ENCODE peak calls at places on chromosomes 13 and 19, in ten cellular contexts. One of them, this sample, is unnamed.

GRCh38 chr19:13260883-13261653 is 110.9 kb downstream of the IER2 start:
- DNase-seq in psoas muscle: no peak
- DNase-seq in GM13977: peak; percentile 87
- DNase-seq in neural progenitor cell: no peak
- DNase-seq in sigmoid colon: no peak
- DNase-seq in Peyer's patch: no peak
- DNase-seq in AG10803: peak; percentile 87
- DNase-seq in body of pancreas: peak; percentile 47
- DNase-seq in Caco-2: no peak
- DNase-seq in tibial nerve: no peak
- DNase-seq in this sample: peak; percentile 90

GRCh38 chr13:41224113-41225110 is 30.0 kb upstream of the KBTBD7 start:
- DNase-seq in neural progenitor cell: no peak
- DNase-seq in psoas muscle: no peak
- DNase-seq in Peyer's patch: no peak
- DNase-seq in tibial nerve: no peak
- DNase-seq in sigmoid colon: no peak
- DNase-seq in Caco-2: no peak
- DNase-seq in GM13977: no peak
- DNase-seq in body of pancreas: no peak
- DNase-seq in AG10803: peak; percentile 88
- DNase-seq in this sample: no peak

GRCh38 chr19:49336482-49337266 is 1.5 kb downstream of the CD37 start:
- DNase-seq in AG10803: no peak
- DNase-seq in psoas muscle: no peak
- DNase-seq in Peyer's patch: peak; percentile 16
- DNase-seq in neural progenitor cell: no peak
- DNase-seq in tibial nerve: no peak
- DNase-seq in GM13977: no peak
- DNase-seq in sigmoid colon: no peak
- DNase-seq in body of pancreas: no peak
- DNase-seq in Caco-2: no peak
- DNase-seq in this sample: no peak

GRCh38 chr19:52941941-52942370 is 18.7 kb upstream of the ZNF888 start:
- DNase-seq in GM13977: no peak
- DNase-seq in sigmoid colon: peak; percentile 75
- DNase-seq in AG10803: peak; percentile 21
- DNase-seq in body of pancreas: peak; percentile 26
- DNase-seq in Peyer's patch: peak; percentile 31
- DNase-seq in psoas muscle: peak; percentile 42
- DNase-seq in Caco-2: peak; percentile 38
- DNase-seq in neural progenitor cell: peak; percentile 68
- DNase-seq in tibial nerve: no peak
- DNase-seq in this sample: peak; percentile 40

GRCh38 chr13:94228781-94229180 is 250.7 kb downstream of the DCT start:
- DNase-seq in body of pancreas: no peak
- DNase-seq in Caco-2: no peak
- DNase-seq in sigmoid colon: no peak
- DNase-seq in psoas muscle: no peak
- DNase-seq in Peyer's patch: no peak
- DNase-seq in neural progenitor cell: no peak
- DNase-seq in GM13977: no peak
- DNase-seq in AG10803: peak; percentile 12
- DNase-seq in tibial nerve: no peak
- DNase-seq in this sample: no peak

GRCh38 chr19:10961073-10961762 is 388 bp downstream of the SMARCA4 start:
- DNase-seq in sigmoid colon: peak; percentile 76
- DNase-seq in tibial nerve: peak; percentile 26
- DNase-seq in GM13977: peak; percentile 25
- DNase-seq in psoas muscle: peak; percentile 80
- DNase-seq in Peyer's patch: no peak
- DNase-seq in body of pancreas: peak; percentile 31
- DNase-seq in neural progenitor cell: peak; percentile 84
- DNase-seq in AG10803: peak; percentile 20
- DNase-seq in Caco-2: peak; percentile 39
- DNase-seq in this sample: peak; percentile 53

GRCh38 chr19:53865523-53865917 is 2.2 kb upstream of the MYADM start:
- DNase-seq in neural progenitor cell: peak; percentile 37
- DNase-seq in Caco-2: no peak
- DNase-seq in tibial nerve: no peak
- DNase-seq in psoas muscle: no peak
- DNase-seq in AG10803: peak; percentile 42
- DNase-seq in Peyer's patch: no peak
- DNase-seq in body of pancreas: no peak
- DNase-seq in GM13977: peak; percentile 10
- DNase-seq in sigmoid colon: no peak
- DNase-seq in this sample: no peak

GRCh38 chr19:45211751-45212381 is 33.3 kb downstream of the BLOC1S3 start:
- DNase-seq in tibial nerve: peak; percentile 21
- DNase-seq in psoas muscle: peak; percentile 35
- DNase-seq in GM13977: no peak
- DNase-seq in Caco-2: no peak
- DNase-seq in body of pancreas: peak; percentile 75
- DNase-seq in sigmoid colon: peak; percentile 69
- DNase-seq in neural progenitor cell: no peak
- DNase-seq in Peyer's patch: no peak
- DNase-seq in AG10803: no peak
- DNase-seq in this sample: no peak

GRCh38 chr13:79628463-79628862 is 147.5 kb downstream of the NDFIP2 start:
- DNase-seq in neural progenitor cell: no peak
- DNase-seq in GM13977: no peak
- DNase-seq in body of pancreas: no peak
- DNase-seq in sigmoid colon: no peak
- DNase-seq in Caco-2: no peak
- DNase-seq in tibial nerve: no peak
- DNase-seq in AG10803: no peak
- DNase-seq in Peyer's patch: no peak
- DNase-seq in psoas muscle: no peak
- DNase-seq in this sample: no peak

GRCh38 chr13:80296638-80297037 is 44.3 kb downstream of the SPRY2 start:
- DNase-seq in sigmoid colon: no peak
- DNase-seq in Caco-2: no peak
- DNase-seq in neural progenitor cell: no peak
- DNase-seq in body of pancreas: no peak
- DNase-seq in GM13977: no peak
- DNase-seq in tibial nerve: no peak
- DNase-seq in Peyer's patch: no peak
- DNase-seq in AG10803: no peak
- DNase-seq in psoas muscle: no peak
- DNase-seq in this sample: no peak

GRCh38 chr19:46890423-46891170 is 29.8 kb downstream of the ARHGAP35 start:
- DNase-seq in neural progenitor cell: no peak
- DNase-seq in tibial nerve: no peak
- DNase-seq in GM13977: no peak
- DNase-seq in AG10803: peak; percentile 98
- DNase-seq in Peyer's patch: no peak
- DNase-seq in Caco-2: peak; percentile 90
- DNase-seq in psoas muscle: no peak
- DNase-seq in sigmoid colon: no peak
- DNase-seq in body of pancreas: peak; percentile 33
- DNase-seq in this sample: no peak

GRCh38 chr13:30898721-30899188 is 7.3 kb upstream of the MEDAG start:
- DNase-seq in Peyer's patch: no peak
- DNase-seq in body of pancreas: no peak
- DNase-seq in Caco-2: no peak
- DNase-seq in psoas muscle: peak; percentile 54
- DNase-seq in neural progenitor cell: no peak
- DNase-seq in tibial nerve: peak; percentile 31
- DNase-seq in sigmoid colon: no peak
- DNase-seq in GM13977: no peak
- DNase-seq in AG10803: peak; percentile 90
- DNase-seq in this sample: no peak

GRCh38 chr13:76663941-76664340 is 222.3 kb downstream of the KCTD12 start:
- DNase-seq in body of pancreas: no peak
- DNase-seq in Caco-2: no peak
- DNase-seq in psoas muscle: no peak
- DNase-seq in sigmoid colon: no peak
- DNase-seq in tibial nerve: no peak
- DNase-seq in neural progenitor cell: no peak
- DNase-seq in Peyer's patch: no peak
- DNase-seq in AG10803: peak; percentile 27
- DNase-seq in GM13977: no peak
- DNase-seq in this sample: no peak

GRCh38 chr13:76668141-76668540 is 218.1 kb downstream of the KCTD12 start:
- DNase-seq in Peyer's patch: no peak
- DNase-seq in Caco-2: no peak
- DNase-seq in psoas muscle: no peak
- DNase-seq in body of pancreas: no peak
- DNase-seq in sigmoid colon: no peak
- DNase-seq in GM13977: no peak
- DNase-seq in AG10803: no peak
- DNase-seq in tibial nerve: no peak
- DNase-seq in neural progenitor cell: no peak
- DNase-seq in this sample: no peak

GRCh38 chr13:76668716-76669115 is 217.5 kb downstream of the KCTD12 start:
- DNase-seq in Caco-2: no peak
- DNase-seq in psoas muscle: no peak
- DNase-seq in tibial nerve: no peak
- DNase-seq in sigmoid colon: no peak
- DNase-seq in Peyer's patch: no peak
- DNase-seq in AG10803: no peak
- DNase-seq in GM13977: no peak
- DNase-seq in neural progenitor cell: peak; percentile 10
- DNase-seq in body of pancreas: no peak
- DNase-seq in this sample: no peak

GRCh38 chr13:76672422-76672821 is 213.8 kb downstream of the KCTD12 start:
- DNase-seq in Peyer's patch: no peak
- DNase-seq in tibial nerve: no peak
- DNase-seq in body of pancreas: no peak
- DNase-seq in sigmoid colon: no peak
- DNase-seq in GM13977: no peak
- DNase-seq in AG10803: peak; percentile 18
- DNase-seq in psoas muscle: no peak
- DNase-seq in neural progenitor cell: no peak
- DNase-seq in Caco-2: no peak
- DNase-seq in this sample: no peak

GRCh38 chr13:76667551-76667950 is 218.7 kb downstream of the KCTD12 start:
- DNase-seq in sigmoid colon: no peak
- DNase-seq in AG10803: peak; percentile 77
- DNase-seq in psoas muscle: no peak
- DNase-seq in Caco-2: peak; percentile 6
- DNase-seq in tibial nerve: no peak
- DNase-seq in body of pancreas: peak; percentile 18
- DNase-seq in GM13977: no peak
- DNase-seq in Peyer's patch: no peak
- DNase-seq in neural progenitor cell: no peak
- DNase-seq in this sample: peak; percentile 26
- TF ChIP-seq CTCF in sigmoid colon: peak; percentile 22
- TF ChIP-seq CTCF in AG10803: peak; percentile 78
- TF ChIP-seq CTCF in psoas muscle: peak; percentile 11
- TF ChIP-seq CTCF in Caco-2: no peak
- TF ChIP-seq CTCF in tibial nerve: peak; percentile 17
- TF ChIP-seq CTCF in body of pancreas: no peak
- TF ChIP-seq CTCF in GM13977: peak; percentile 9
- TF ChIP-seq CTCF in Peyer's patch: peak; percentile 39
- TF ChIP-seq CTCF in neural progenitor cell: no peak
- TF ChIP-seq CTCF in this sample: no peak

GRCh38 chr19:42122691-42123607 is 9.3 kb downstream of the POU2F2 start:
- DNase-seq in body of pancreas: no peak
- DNase-seq in tibial nerve: no peak
- DNase-seq in Caco-2: no peak
- DNase-seq in neural progenitor cell: no peak
- DNase-seq in psoas muscle: no peak
- DNase-seq in GM13977: peak; percentile 62
- DNase-seq in Peyer's patch: no peak
- DNase-seq in sigmoid colon: no peak
- DNase-seq in AG10803: no peak
- DNase-seq in this sample: peak; percentile 81
- TF ChIP-seq CTCF in body of pancreas: no peak
- TF ChIP-seq CTCF in tibial nerve: no peak
- TF ChIP-seq CTCF in Caco-2: no peak
- TF ChIP-seq CTCF in neural progenitor cell: no peak
- TF ChIP-seq CTCF in psoas muscle: no peak
- TF ChIP-seq CTCF in GM13977: peak; percentile 27
- TF ChIP-seq CTCF in Peyer's patch: no peak
- TF ChIP-seq CTCF in sigmoid colon: no peak
- TF ChIP-seq CTCF in AG10803: peak; percentile 21
- TF ChIP-seq CTCF in this sample: peak; percentile 14

DNA sequence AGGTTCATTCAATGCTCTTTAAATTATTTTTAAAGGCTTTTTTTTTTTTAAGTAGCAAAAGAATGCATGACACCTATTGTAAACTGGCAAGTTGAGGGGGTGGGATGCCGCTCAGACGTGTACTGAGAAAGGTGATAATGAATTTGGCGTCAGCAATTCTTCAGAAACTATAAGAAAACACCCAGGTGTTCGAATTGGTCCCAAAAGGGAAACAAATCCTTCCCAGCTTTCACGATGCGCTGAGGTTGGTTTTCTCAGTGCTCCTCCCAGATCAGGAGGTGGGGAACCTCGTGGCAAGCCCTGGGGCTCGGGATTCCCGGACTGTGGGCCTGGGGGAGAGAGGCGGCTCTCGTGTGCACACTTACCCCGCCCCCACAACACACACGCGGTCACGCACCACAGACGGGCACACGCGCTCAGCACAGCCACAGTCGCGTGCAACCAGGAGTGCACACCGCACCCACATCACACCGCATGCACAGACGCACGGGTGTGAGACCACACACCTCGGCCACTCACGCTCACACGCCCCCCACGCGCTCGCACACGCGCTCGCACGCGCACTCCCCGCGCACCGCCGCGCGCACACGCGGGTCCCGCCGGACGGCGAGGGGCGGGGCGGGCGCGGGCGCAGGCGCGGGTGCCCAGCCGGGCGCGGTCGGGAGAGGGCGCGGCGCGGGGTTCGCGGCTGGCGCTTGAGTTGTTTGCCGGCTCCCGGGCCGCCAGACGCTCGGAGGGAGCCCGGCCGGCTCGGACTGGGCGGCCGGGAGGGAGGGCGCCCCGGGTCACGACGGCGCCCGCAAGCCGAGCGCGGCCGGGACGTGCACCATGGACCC is at the start of gene FAM124A:
- DNase-seq in Caco-2: peak; percentile 76
- DNase-seq in neural progenitor cell: peak; percentile 91
- DNase-seq in body of pancreas: peak; percentile 38
- DNase-seq in psoas muscle: peak; percentile 48
- DNase-seq in sigmoid colon: peak; percentile 75
- DNase-seq in AG10803: peak; percentile 16
- DNase-seq in GM13977: peak; percentile 71
- DNase-seq in Peyer's patch: no peak
- DNase-seq in tibial nerve: no peak
- DNase-seq in this sample: peak; percentile 46
- TF ChIP-seq CTCF in Caco-2: no peak
- TF ChIP-seq CTCF in neural progenitor cell: peak; percentile 28
- TF ChIP-seq CTCF in body of pancreas: peak; percentile 43
- TF ChIP-seq CTCF in psoas muscle: peak; percentile 55
- TF ChIP-seq CTCF in sigmoid colon: no peak
- TF ChIP-seq CTCF in AG10803: no peak
- TF ChIP-seq CTCF in GM13977: peak; percentile 40
- TF ChIP-seq CTCF in Peyer's patch: peak; percentile 51
- TF ChIP-seq CTCF in tibial nerve: peak; percentile 75
- TF ChIP-seq CTCF in this sample: peak; percentile 26

DNA sequence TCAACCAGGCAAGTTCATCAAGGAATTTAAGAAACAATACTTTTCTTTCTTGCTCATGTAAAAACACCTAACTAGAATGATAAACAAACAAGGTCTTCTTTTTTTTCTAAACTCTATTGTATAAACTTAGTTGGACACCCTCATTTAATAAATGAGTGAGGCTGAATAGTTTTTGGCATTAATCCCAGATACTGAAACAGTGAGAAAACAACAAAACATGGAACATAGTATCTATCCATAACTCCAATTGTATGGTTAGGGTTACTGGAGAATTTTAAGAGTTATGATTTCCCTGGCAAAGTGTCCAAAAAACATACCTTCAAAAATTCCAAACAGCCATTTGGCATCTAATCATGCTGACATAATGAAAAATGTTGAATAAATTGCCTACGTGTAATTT is 5.8 kb upstream of the POMP start:
- DNase-seq in sigmoid colon: no peak
- DNase-seq in psoas muscle: no peak
- DNase-seq in neural progenitor cell: no peak
- DNase-seq in Peyer's patch: no peak
- DNase-seq in body of pancreas: no peak
- DNase-seq in tibial nerve: no peak
- DNase-seq in Caco-2: no peak
- DNase-seq in AG10803: peak; percentile 13
- DNase-seq in GM13977: no peak
- DNase-seq in this sample: no peak
- TF ChIP-seq CTCF in sigmoid colon: no peak
- TF ChIP-seq CTCF in psoas muscle: no peak
- TF ChIP-seq CTCF in neural progenitor cell: no peak
- TF ChIP-seq CTCF in Peyer's patch: no peak
- TF ChIP-seq CTCF in body of pancreas: no peak
- TF ChIP-seq CTCF in tibial nerve: no peak
- TF ChIP-seq CTCF in Caco-2: no peak
- TF ChIP-seq CTCF in AG10803: no peak
- TF ChIP-seq CTCF in GM13977: no peak
- TF ChIP-seq CTCF in this sample: no peak

This sample was measured in GM12865.